ENCODE peak calls at places on chromosomes 12 and 14, in seven cellular contexts. One of them, this sample, is unnamed.

GRCh38 chr14:91899213-91899612 is 31.9 kb upstream of the TC2N start:
- DNase-seq in choroid plexus epithelial cell: no peak
- DNase-seq in stomach: peak; percentile 70
- DNase-seq in omental fat pad: no peak
- DNase-seq in A673: no peak
- DNase-seq in HFFc6: no peak
- DNase-seq in cardiac fibroblast: no peak
- DNase-seq in this sample: no peak

GRCh38 chr14:61730756-61731373 is 31.4 kb upstream of the SNAPC1 start:
- DNase-seq in HFFc6: no peak
- DNase-seq in cardiac fibroblast: no peak
- DNase-seq in omental fat pad: no peak
- DNase-seq in choroid plexus epithelial cell: no peak
- DNase-seq in stomach: no peak
- DNase-seq in A673: no peak
- DNase-seq in this sample: no peak

GRCh38 chr12:49525942-49526341 is 12.9 kb upstream of the KCNH3 start:
- DNase-seq in cardiac fibroblast: no peak
- DNase-seq in omental fat pad: no peak
- DNase-seq in choroid plexus epithelial cell: no peak
- DNase-seq in stomach: no peak
- DNase-seq in A673: no peak
- DNase-seq in HFFc6: no peak
- DNase-seq in this sample: no peak

GRCh38 chr14:65817011-65817410 is 404.5 kb downstream of the FUT8 start:
- DNase-seq in omental fat pad: no peak
- DNase-seq in stomach: no peak
- DNase-seq in choroid plexus epithelial cell: no peak
- DNase-seq in A673: no peak
- DNase-seq in cardiac fibroblast: peak; percentile 9
- DNase-seq in HFFc6: no peak
- DNase-seq in this sample: no peak

GRCh38 chr12:112096667-112097066 is 11.9 kb downstream of the NAA25 start:
- DNase-seq in A673: no peak
- DNase-seq in omental fat pad: no peak
- DNase-seq in stomach: no peak
- DNase-seq in cardiac fibroblast: peak; percentile 84
- DNase-seq in HFFc6: peak; percentile 76
- DNase-seq in choroid plexus epithelial cell: peak; percentile 63
- DNase-seq in this sample: no peak

GRCh38 chr14:37384870-37385596 is 187.3 kb downstream of the MIPOL1 start:
- DNase-seq in stomach: no peak
- DNase-seq in cardiac fibroblast: no peak
- DNase-seq in HFFc6: no peak
- DNase-seq in choroid plexus epithelial cell: no peak
- DNase-seq in omental fat pad: no peak
- DNase-seq in A673: no peak
- DNase-seq in this sample: no peak

GRCh38 chr12:130424858-130425697 is 87.4 kb downstream of the PIWIL1 start:
- DNase-seq in cardiac fibroblast: no peak
- DNase-seq in omental fat pad: no peak
- DNase-seq in HFFc6: no peak
- DNase-seq in stomach: no peak
- DNase-seq in A673: no peak
- DNase-seq in choroid plexus epithelial cell: no peak
- DNase-seq in this sample: no peak

GRCh38 chr12:31962076-31962475 is 2.9 kb downstream of the RESF1 start:
- DNase-seq in choroid plexus epithelial cell: no peak
- DNase-seq in omental fat pad: no peak
- DNase-seq in A673: no peak
- DNase-seq in HFFc6: no peak
- DNase-seq in cardiac fibroblast: no peak
- DNase-seq in stomach: no peak
- DNase-seq in this sample: no peak

GRCh38 chr12:45637706-45638105 is 91.8 kb upstream of the ARID2 start:
- DNase-seq in cardiac fibroblast: peak; percentile 85
- DNase-seq in choroid plexus epithelial cell: peak; percentile 84
- DNase-seq in HFFc6: peak; percentile 35
- DNase-seq in stomach: no peak
- DNase-seq in omental fat pad: no peak
- DNase-seq in A673: no peak
- DNase-seq in this sample: no peak

GRCh38 chr12:63862187-63863107 is 17.9 kb downstream of the SRGAP1 start:
- DNase-seq in A673: peak; percentile 66
- DNase-seq in omental fat pad: no peak
- DNase-seq in HFFc6: peak; percentile 41
- DNase-seq in stomach: peak; percentile 62
- DNase-seq in cardiac fibroblast: peak; percentile 51
- DNase-seq in choroid plexus epithelial cell: no peak
- DNase-seq in this sample: no peak

GRCh38 chr12:107912421-107913004 is 138.0 kb downstream of the ASCL4 start:
- DNase-seq in stomach: peak; percentile 40
- DNase-seq in omental fat pad: no peak
- DNase-seq in cardiac fibroblast: peak; percentile 8
- DNase-seq in choroid plexus epithelial cell: no peak
- DNase-seq in A673: peak; percentile 60
- DNase-seq in HFFc6: no peak
- DNase-seq in this sample: no peak

GRCh38 chr12:4228122-4228580 is 45.4 kb upstream of the CCND2 start:
- DNase-seq in A673: no peak
- DNase-seq in choroid plexus epithelial cell: no peak
- DNase-seq in stomach: no peak
- DNase-seq in cardiac fibroblast: no peak
- DNase-seq in omental fat pad: no peak
- DNase-seq in HFFc6: no peak
- DNase-seq in this sample: no peak

GRCh38 chr12:104177663-104178501 is 37.7 kb upstream of the TXNRD1 start:
- DNase-seq in A673: peak; percentile 20
- DNase-seq in HFFc6: peak; percentile 95
- DNase-seq in stomach: peak; percentile 38
- DNase-seq in cardiac fibroblast: peak; percentile 98
- DNase-seq in choroid plexus epithelial cell: peak; percentile 99
- DNase-seq in omental fat pad: peak; percentile 40
- DNase-seq in this sample: no peak

GRCh38 chr14:41280745-41281144 is 325.9 kb upstream of the LRFN5 start:
- DNase-seq in stomach: no peak
- DNase-seq in choroid plexus epithelial cell: peak; percentile 17
- DNase-seq in omental fat pad: no peak
- DNase-seq in cardiac fibroblast: peak; percentile 23
- DNase-seq in A673: peak; percentile 52
- DNase-seq in HFFc6: no peak
- DNase-seq in this sample: no peak
- TF ChIP-seq CTCF in stomach: no peak
- TF ChIP-seq CTCF in choroid plexus epithelial cell: no peak
- TF ChIP-seq CTCF in omental fat pad: no peak
- TF ChIP-seq CTCF in cardiac fibroblast: peak; percentile 20
- TF ChIP-seq CTCF in A673: peak; percentile 63
- TF ChIP-seq CTCF in HFFc6: no peak
- TF ChIP-seq CTCF in this sample: peak; percentile 36

GRCh38 chr12:60494249-60494648 is 898.4 kb downstream of the SLC16A7 start:
- DNase-seq in cardiac fibroblast: peak; percentile 72
- DNase-seq in HFFc6: peak; percentile 55
- DNase-seq in choroid plexus epithelial cell: peak; percentile 73
- DNase-seq in omental fat pad: no peak
- DNase-seq in stomach: no peak
- DNase-seq in A673: peak; percentile 39
- DNase-seq in this sample: no peak
- TF ChIP-seq CTCF in cardiac fibroblast: peak; percentile 69
- TF ChIP-seq CTCF in HFFc6: peak; percentile 89
- TF ChIP-seq CTCF in choroid plexus epithelial cell: peak; percentile 72
- TF ChIP-seq CTCF in omental fat pad: no peak
- TF ChIP-seq CTCF in stomach: no peak
- TF ChIP-seq CTCF in A673: peak; percentile 60
- TF ChIP-seq CTCF in this sample: peak; percentile 77

GRCh38 chr12:101783150-101783549 is 43.9 kb upstream of the SYCP3 start:
- DNase-seq in A673: peak; percentile 80
- DNase-seq in cardiac fibroblast: peak; percentile 26
- DNase-seq in stomach: no peak
- DNase-seq in HFFc6: no peak
- DNase-seq in omental fat pad: no peak
- DNase-seq in choroid plexus epithelial cell: no peak
- DNase-seq in this sample: no peak
- TF ChIP-seq CTCF in A673: no peak
- TF ChIP-seq CTCF in cardiac fibroblast: no peak
- TF ChIP-seq CTCF in stomach: no peak
- TF ChIP-seq CTCF in HFFc6: no peak
- TF ChIP-seq CTCF in omental fat pad: no peak
- TF ChIP-seq CTCF in choroid plexus epithelial cell: no peak
- TF ChIP-seq CTCF in this sample: no peak

GRCh38 chr12:116916714-116917114 is 6.0 kb downstream of the FBXW8 start:
- DNase-seq in A673: no peak
- DNase-seq in cardiac fibroblast: peak; percentile 82
- DNase-seq in omental fat pad: no peak
- DNase-seq in choroid plexus epithelial cell: peak; percentile 90
- DNase-seq in stomach: peak; percentile 37
- DNase-seq in HFFc6: peak; percentile 87
- DNase-seq in this sample: no peak
- TF ChIP-seq CTCF in A673: no peak
- TF ChIP-seq CTCF in cardiac fibroblast: peak; percentile 3
- TF ChIP-seq CTCF in omental fat pad: no peak
- TF ChIP-seq CTCF in choroid plexus epithelial cell: peak; percentile 42
- TF ChIP-seq CTCF in stomach: no peak
- TF ChIP-seq CTCF in HFFc6: peak; percentile 61
- TF ChIP-seq CTCF in this sample: peak; percentile 28

DNA sequence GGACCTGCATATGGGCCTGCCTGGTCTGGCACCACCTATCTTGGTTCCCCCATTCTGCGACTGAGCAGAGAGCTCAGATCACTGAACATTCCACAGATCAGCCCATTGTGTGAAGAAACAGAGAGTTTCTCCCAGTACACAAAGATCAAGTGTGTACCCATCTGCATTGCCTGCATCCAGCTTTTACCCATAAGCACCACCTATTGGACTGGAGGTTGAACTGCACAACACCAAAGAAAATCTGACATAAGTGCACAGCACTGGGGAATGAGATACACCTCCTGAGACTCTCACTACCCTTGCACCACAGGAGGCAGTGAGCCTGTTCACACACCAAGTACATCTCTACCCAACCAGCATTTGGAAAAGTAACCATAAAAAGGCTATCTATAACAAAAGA is 362.6 kb upstream of the CLEC14A start:
- DNase-seq in choroid plexus epithelial cell: no peak
- DNase-seq in HFFc6: no peak
- DNase-seq in omental fat pad: no peak
- DNase-seq in cardiac fibroblast: no peak
- DNase-seq in stomach: no peak
- DNase-seq in A673: peak; percentile 14
- DNase-seq in this sample: no peak
- TF ChIP-seq CTCF in choroid plexus epithelial cell: no peak
- TF ChIP-seq CTCF in HFFc6: peak; percentile 45
- TF ChIP-seq CTCF in omental fat pad: no peak
- TF ChIP-seq CTCF in cardiac fibroblast: no peak
- TF ChIP-seq CTCF in stomach: no peak
- TF ChIP-seq CTCF in A673: peak; percentile 35
- TF ChIP-seq CTCF in this sample: no peak

GRCh38 chr12:6554168-6554989 is 1.5 kb downstream of the IFFO1 start:
- DNase-seq in cardiac fibroblast: peak; percentile 83
- DNase-seq in HFFc6: peak; percentile 76
- DNase-seq in choroid plexus epithelial cell: peak; percentile 83
- DNase-seq in stomach: peak; percentile 79
- DNase-seq in omental fat pad: peak; percentile 64
- DNase-seq in A673: peak; percentile 87
- DNase-seq in this sample: no peak
- TF ChIP-seq CTCF in cardiac fibroblast: peak; percentile 71
- TF ChIP-seq CTCF in HFFc6: peak; percentile 78
- TF ChIP-seq CTCF in choroid plexus epithelial cell: peak; percentile 70
- TF ChIP-seq CTCF in stomach: no peak
- TF ChIP-seq CTCF in omental fat pad: no peak
- TF ChIP-seq CTCF in A673: peak; percentile 67
- TF ChIP-seq CTCF in this sample: peak; percentile 55

DNA sequence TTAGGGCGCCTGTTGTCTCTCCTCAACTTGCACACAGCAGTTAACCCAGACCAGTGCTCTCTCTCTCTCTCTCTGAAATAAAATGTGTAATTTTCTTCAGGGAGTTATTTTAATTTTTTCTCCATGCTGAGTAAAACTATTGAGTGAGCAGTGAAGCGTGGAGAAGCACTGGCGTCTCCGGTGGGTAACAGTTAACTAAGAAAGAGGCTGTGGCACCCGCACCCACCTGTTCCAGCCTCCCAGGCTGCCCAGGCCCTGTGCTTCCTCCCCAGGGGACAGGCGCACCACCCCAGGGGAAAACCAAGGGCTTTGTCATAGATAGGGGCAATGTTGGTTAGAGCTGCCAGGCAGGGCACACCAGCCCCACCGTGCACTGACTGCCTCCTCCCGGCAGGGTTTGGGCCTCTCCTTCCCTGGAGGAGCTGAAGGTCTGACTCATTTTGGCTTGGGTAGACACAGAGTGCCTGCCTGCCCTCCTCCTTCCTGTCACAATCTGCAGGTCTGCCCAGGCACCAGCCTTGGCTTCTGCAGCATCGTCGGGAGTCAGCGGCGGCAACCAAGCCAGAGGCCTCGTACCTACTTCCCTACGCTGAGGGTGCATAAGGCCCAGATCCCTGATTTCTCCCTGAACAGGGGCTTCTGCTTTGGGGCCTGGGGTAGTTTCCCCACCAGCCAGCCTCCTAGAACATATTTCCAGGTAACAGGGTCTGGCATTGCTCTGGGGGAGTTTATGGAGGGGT is 3.9 kb downstream of the HOXC5 start:
- DNase-seq in A673: peak; percentile 73
- DNase-seq in omental fat pad: no peak
- DNase-seq in choroid plexus epithelial cell: no peak
- DNase-seq in cardiac fibroblast: no peak
- DNase-seq in HFFc6: no peak
- DNase-seq in stomach: no peak
- DNase-seq in this sample: no peak
- TF ChIP-seq CTCF in A673: no peak
- TF ChIP-seq CTCF in omental fat pad: no peak
- TF ChIP-seq CTCF in choroid plexus epithelial cell: no peak
- TF ChIP-seq CTCF in cardiac fibroblast: no peak
- TF ChIP-seq CTCF in HFFc6: peak; percentile 13
- TF ChIP-seq CTCF in stomach: no peak
- TF ChIP-seq CTCF in this sample: no peak